ENCODE peak calls at places on chromosome 11, in six cellular contexts. One of them, this sample, is unnamed.

GRCh38 chr11:111819161-111820058 is 52.0 kb downstream of the ALG9 start:
- DNase-seq in bronchial epithelial cell: no peak
- DNase-seq in cardiac muscle cell: no peak
- DNase-seq in H1: no peak
- DNase-seq in psoas muscle: peak; percentile 37
- DNase-seq in heart right ventricle: no peak
- DNase-seq in this sample: no peak

GRCh38 chr11:122690292-122690691 is 34.8 kb downstream of the UBASH3B start:
- DNase-seq in bronchial epithelial cell: no peak
- DNase-seq in psoas muscle: no peak
- DNase-seq in cardiac muscle cell: no peak
- DNase-seq in heart right ventricle: no peak
- DNase-seq in H1: no peak
- DNase-seq in this sample: no peak

GRCh38 chr11:73308003-73308962 is at the start of gene ARHGEF17:
- DNase-seq in heart right ventricle: peak; percentile 82
- DNase-seq in cardiac muscle cell: peak; percentile 88
- DNase-seq in bronchial epithelial cell: peak; percentile 50
- DNase-seq in psoas muscle: peak; percentile 74
- DNase-seq in H1: no peak
- DNase-seq in this sample: peak; percentile 74

GRCh38 chr11:100876826-100877545 is 189.9 kb downstream of the ARHGAP42 start:
- DNase-seq in bronchial epithelial cell: peak; percentile 70
- DNase-seq in psoas muscle: no peak
- DNase-seq in heart right ventricle: no peak
- DNase-seq in H1: peak; percentile 21
- DNase-seq in cardiac muscle cell: no peak
- DNase-seq in this sample: no peak

GRCh38 chr11:13105237-13105844 is 96.2 kb downstream of the RASSF10 start:
- DNase-seq in cardiac muscle cell: no peak
- DNase-seq in bronchial epithelial cell: no peak
- DNase-seq in psoas muscle: peak; percentile 21
- DNase-seq in heart right ventricle: peak; percentile 23
- DNase-seq in H1: no peak
- DNase-seq in this sample: no peak

GRCh38 chr11:67119577-67120391 is 721 bp downstream of the KDM2A start:
- DNase-seq in heart right ventricle: peak; percentile 23
- DNase-seq in bronchial epithelial cell: no peak
- DNase-seq in H1: no peak
- DNase-seq in psoas muscle: peak; percentile 43
- DNase-seq in cardiac muscle cell: peak; percentile 46
- DNase-seq in this sample: peak; percentile 28

GRCh38 chr11:72971611-72972010 is 157.4 kb downstream of the ATG16L2 start:
- DNase-seq in psoas muscle: no peak
- DNase-seq in H1: no peak
- DNase-seq in bronchial epithelial cell: no peak
- DNase-seq in heart right ventricle: no peak
- DNase-seq in cardiac muscle cell: no peak
- DNase-seq in this sample: no peak

GRCh38 chr11:122784325-122785155 is 53.8 kb upstream of the CRTAM start:
- DNase-seq in H1: no peak
- DNase-seq in cardiac muscle cell: peak; percentile 16
- DNase-seq in bronchial epithelial cell: peak; percentile 79
- DNase-seq in heart right ventricle: no peak
- DNase-seq in psoas muscle: peak; percentile 25
- DNase-seq in this sample: no peak

GRCh38 chr11:104451193-104451592 is 287.2 kb upstream of the PDGFD start:
- DNase-seq in H1: no peak
- DNase-seq in cardiac muscle cell: peak; percentile 78
- DNase-seq in psoas muscle: no peak
- DNase-seq in heart right ventricle: peak; percentile 19
- DNase-seq in bronchial epithelial cell: no peak
- DNase-seq in this sample: no peak

GRCh38 chr11:85947431-85948272 is 92.5 kb downstream of the CCDC83 start:
- DNase-seq in H1: no peak
- DNase-seq in heart right ventricle: no peak
- DNase-seq in bronchial epithelial cell: peak; percentile 88
- DNase-seq in psoas muscle: no peak
- DNase-seq in cardiac muscle cell: no peak
- DNase-seq in this sample: no peak

GRCh38 chr11:58905141-58905715 is 34.1 kb upstream of the GLYATL1 start:
- DNase-seq in H1: no peak
- DNase-seq in heart right ventricle: peak; percentile 31
- DNase-seq in psoas muscle: peak; percentile 36
- DNase-seq in cardiac muscle cell: peak; percentile 45
- DNase-seq in bronchial epithelial cell: peak; percentile 23
- DNase-seq in this sample: peak; percentile 56

GRCh38 chr11:60378359-60378758 is at the start of gene MS4A7:
- DNase-seq in psoas muscle: peak; percentile 25
- DNase-seq in heart right ventricle: peak; percentile 20
- DNase-seq in bronchial epithelial cell: no peak
- DNase-seq in cardiac muscle cell: no peak
- DNase-seq in H1: no peak
- DNase-seq in this sample: no peak

GRCh38 chr11:1899100-1899499 is 7.4 kb upstream of the PRR33 start:
- DNase-seq in heart right ventricle: no peak
- DNase-seq in psoas muscle: no peak
- DNase-seq in bronchial epithelial cell: no peak
- DNase-seq in H1: no peak
- DNase-seq in cardiac muscle cell: no peak
- DNase-seq in this sample: no peak

GRCh38 chr11:1893581-1894359 is 2.1 kb upstream of the PRR33 start:
- DNase-seq in bronchial epithelial cell: no peak
- DNase-seq in cardiac muscle cell: no peak
- DNase-seq in heart right ventricle: no peak
- DNase-seq in psoas muscle: no peak
- DNase-seq in H1: no peak
- DNase-seq in this sample: no peak

GRCh38 chr11:1899686-1900085 is 8.0 kb upstream of the PRR33 start:
- DNase-seq in psoas muscle: no peak
- DNase-seq in H1: no peak
- DNase-seq in bronchial epithelial cell: no peak
- DNase-seq in cardiac muscle cell: no peak
- DNase-seq in heart right ventricle: no peak
- DNase-seq in this sample: no peak

GRCh38 chr11:1896468-1896867 is 4.8 kb upstream of the PRR33 start:
- DNase-seq in heart right ventricle: no peak
- DNase-seq in psoas muscle: no peak
- DNase-seq in bronchial epithelial cell: no peak
- DNase-seq in H1: no peak
- DNase-seq in cardiac muscle cell: no peak
- DNase-seq in this sample: no peak

GRCh38 chr11:1896895-1897294 is 5.2 kb upstream of the PRR33 start:
- DNase-seq in heart right ventricle: peak; percentile 14
- DNase-seq in psoas muscle: no peak
- DNase-seq in cardiac muscle cell: no peak
- DNase-seq in bronchial epithelial cell: no peak
- DNase-seq in H1: no peak
- DNase-seq in this sample: no peak
- TF ChIP-seq CTCF in heart right ventricle: no peak
- TF ChIP-seq CTCF in psoas muscle: no peak
- TF ChIP-seq CTCF in cardiac muscle cell: no peak
- TF ChIP-seq CTCF in bronchial epithelial cell: no peak
- TF ChIP-seq CTCF in H1: no peak
- TF ChIP-seq CTCF in this sample: no peak

DNA sequence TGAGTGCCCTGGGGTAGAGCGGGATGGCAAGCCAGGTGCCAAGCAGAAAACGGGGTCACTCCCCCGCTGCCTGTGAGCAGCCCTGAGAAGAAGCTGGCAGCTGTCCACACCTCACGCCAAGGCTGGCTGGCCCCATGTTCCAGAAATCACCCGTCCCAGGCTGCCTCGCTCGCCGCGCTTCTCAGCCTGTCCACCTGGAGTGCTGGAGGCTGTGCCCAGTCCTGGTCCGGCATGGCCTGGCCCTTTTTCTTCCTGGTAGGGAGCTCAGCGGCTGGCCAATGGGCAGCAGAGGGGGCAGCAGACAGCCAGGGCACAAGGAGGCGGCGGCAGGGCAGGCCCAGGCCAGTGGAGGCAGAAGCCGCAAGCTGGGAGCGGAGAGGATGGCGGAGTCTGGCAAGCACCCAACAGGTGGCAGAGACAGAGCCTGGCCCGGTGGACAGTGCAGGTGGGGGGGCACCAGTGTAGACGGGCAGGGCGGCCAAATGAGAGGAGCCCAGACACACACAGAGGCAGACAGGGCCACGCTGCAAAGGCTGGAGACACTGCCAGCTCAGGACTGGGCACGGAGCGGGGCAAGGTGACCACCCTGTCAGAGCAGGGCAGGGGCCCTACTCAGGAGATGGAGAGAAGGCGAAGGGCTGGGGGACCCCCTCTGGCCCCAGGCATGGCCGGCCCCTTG is 37.2 kb upstream of the TH start:
- DNase-seq in heart right ventricle: no peak
- DNase-seq in psoas muscle: no peak
- DNase-seq in H1: no peak
- DNase-seq in cardiac muscle cell: no peak
- DNase-seq in bronchial epithelial cell: peak; percentile 7
- DNase-seq in this sample: peak; percentile 2
- TF ChIP-seq CTCF in heart right ventricle: no peak
- TF ChIP-seq CTCF in psoas muscle: no peak
- TF ChIP-seq CTCF in H1: peak; percentile 25
- TF ChIP-seq CTCF in cardiac muscle cell: no peak
- TF ChIP-seq CTCF in bronchial epithelial cell: peak; percentile 19
- TF ChIP-seq CTCF in this sample: peak; percentile 19

GRCh38 chr11:36713715-36714114 is 115.7 kb upstream of the RAG2 start:
- DNase-seq in psoas muscle: no peak
- DNase-seq in bronchial epithelial cell: no peak
- DNase-seq in cardiac muscle cell: no peak
- DNase-seq in heart right ventricle: no peak
- DNase-seq in H1: no peak
- DNase-seq in this sample: no peak

DNA sequence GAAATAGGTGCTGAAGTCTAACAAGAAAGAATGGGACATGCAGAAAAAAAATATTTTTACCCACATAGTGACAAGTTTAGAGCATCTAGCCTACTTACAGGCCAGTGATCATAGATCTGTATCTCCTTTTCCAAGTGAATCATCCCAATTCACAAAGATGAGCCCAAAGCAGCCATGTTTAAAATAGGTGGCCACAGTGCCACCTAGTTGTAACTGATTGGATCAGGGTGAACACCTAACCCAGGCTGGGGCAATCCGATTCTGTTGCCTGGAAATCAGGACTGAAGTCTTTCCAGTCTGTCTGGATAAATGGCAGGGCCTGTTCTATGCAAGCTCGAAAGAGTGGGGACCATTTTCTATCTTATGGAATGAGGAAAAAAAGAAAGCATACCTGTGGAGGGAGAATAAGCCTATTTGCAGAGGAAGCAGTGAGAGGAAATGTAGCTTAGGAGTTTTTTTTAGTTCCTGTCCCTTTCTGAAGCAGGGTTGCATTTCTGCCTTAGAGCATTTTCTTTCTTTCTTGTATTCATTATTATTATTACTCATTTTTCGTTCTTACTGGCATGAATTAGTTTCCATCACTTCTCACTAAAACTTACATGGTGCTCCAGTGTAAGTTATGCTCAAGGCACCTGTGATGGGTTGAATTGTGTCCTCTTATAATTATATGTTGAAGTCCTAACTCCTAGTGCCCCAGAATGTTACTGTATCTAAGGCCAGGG is 113.2 kb upstream of the RAG2 start:
- DNase-seq in heart right ventricle: no peak
- DNase-seq in H1: no peak
- DNase-seq in psoas muscle: no peak
- DNase-seq in cardiac muscle cell: no peak
- DNase-seq in bronchial epithelial cell: peak; percentile 4
- DNase-seq in this sample: no peak
- TF ChIP-seq CTCF in heart right ventricle: no peak
- TF ChIP-seq CTCF in H1: peak; percentile 13
- TF ChIP-seq CTCF in psoas muscle: no peak
- TF ChIP-seq CTCF in cardiac muscle cell: no peak
- TF ChIP-seq CTCF in bronchial epithelial cell: peak; percentile 22
- TF ChIP-seq CTCF in this sample: no peak

GRCh38 chr11:35011389-35011788 is 95.0 kb downstream of the PDHX start:
- DNase-seq in psoas muscle: no peak
- DNase-seq in heart right ventricle: no peak
- DNase-seq in cardiac muscle cell: no peak
- DNase-seq in bronchial epithelial cell: peak; percentile 74
- DNase-seq in H1: no peak
- DNase-seq in this sample: no peak

GRCh38 chr11:35011944-35012343 is 95.5 kb downstream of the PDHX start:
- DNase-seq in heart right ventricle: no peak
- DNase-seq in bronchial epithelial cell: no peak
- DNase-seq in H1: no peak
- DNase-seq in psoas muscle: no peak
- DNase-seq in cardiac muscle cell: no peak
- DNase-seq in this sample: no peak

GRCh38 chr11:35009191-35009940 is 92.9 kb downstream of the PDHX start:
- DNase-seq in heart right ventricle: no peak
- DNase-seq in cardiac muscle cell: no peak
- DNase-seq in psoas muscle: no peak
- DNase-seq in H1: no peak
- DNase-seq in bronchial epithelial cell: peak; percentile 95
- DNase-seq in this sample: no peak

GRCh38 chr11:35009941-35010337 is 93.5 kb downstream of the PDHX start:
- DNase-seq in heart right ventricle: no peak
- DNase-seq in cardiac muscle cell: no peak
- DNase-seq in bronchial epithelial cell: peak; percentile 27
- DNase-seq in psoas muscle: no peak
- DNase-seq in H1: no peak
- DNase-seq in this sample: no peak

GRCh38 chr11:35010656-35011055 is 94.2 kb downstream of the PDHX start:
- DNase-seq in cardiac muscle cell: no peak
- DNase-seq in H1: no peak
- DNase-seq in bronchial epithelial cell: no peak
- DNase-seq in psoas muscle: no peak
- DNase-seq in heart right ventricle: no peak
- DNase-seq in this sample: no peak
- TF ChIP-seq CTCF in cardiac muscle cell: no peak
- TF ChIP-seq CTCF in H1: peak; percentile 13
- TF ChIP-seq CTCF in bronchial epithelial cell: no peak
- TF ChIP-seq CTCF in psoas muscle: no peak
- TF ChIP-seq CTCF in heart right ventricle: no peak
- TF ChIP-seq CTCF in this sample: no peak

GRCh38 chr11:43579919-43580276 is 100.6 kb upstream of the HSD17B12 start:
- DNase-seq in bronchial epithelial cell: no peak
- DNase-seq in heart right ventricle: no peak
- DNase-seq in cardiac muscle cell: no peak
- DNase-seq in H1: no peak
- DNase-seq in psoas muscle: no peak
- DNase-seq in this sample: no peak

GRCh38 chr11:43579171-43579918 is 101.2 kb upstream of the HSD17B12 start:
- DNase-seq in cardiac muscle cell: peak; percentile 74
- DNase-seq in bronchial epithelial cell: peak; percentile 35
- DNase-seq in psoas muscle: no peak
- DNase-seq in H1: no peak
- DNase-seq in heart right ventricle: no peak
- DNase-seq in this sample: no peak

GRCh38 chr11:43581370-43582023 is 99.0 kb upstream of the HSD17B12 start:
- DNase-seq in cardiac muscle cell: no peak
- DNase-seq in bronchial epithelial cell: no peak
- DNase-seq in H1: no peak
- DNase-seq in heart right ventricle: no peak
- DNase-seq in psoas muscle: no peak
- DNase-seq in this sample: no peak

GRCh38 chr11:43582024-43582836 is 98.3 kb upstream of the HSD17B12 start:
- DNase-seq in bronchial epithelial cell: no peak
- DNase-seq in H1: no peak
- DNase-seq in psoas muscle: no peak
- DNase-seq in heart right ventricle: no peak
- DNase-seq in cardiac muscle cell: no peak
- DNase-seq in this sample: no peak

GRCh38 chr11:43580735-43581369 is 99.7 kb upstream of the HSD17B12 start:
- DNase-seq in cardiac muscle cell: peak; percentile 56
- DNase-seq in H1: no peak
- DNase-seq in psoas muscle: no peak
- DNase-seq in bronchial epithelial cell: no peak
- DNase-seq in heart right ventricle: no peak
- DNase-seq in this sample: no peak
- TF ChIP-seq CTCF in cardiac muscle cell: no peak
- TF ChIP-seq CTCF in H1: no peak
- TF ChIP-seq CTCF in psoas muscle: no peak
- TF ChIP-seq CTCF in bronchial epithelial cell: no peak
- TF ChIP-seq CTCF in heart right ventricle: no peak
- TF ChIP-seq CTCF in this sample: no peak

This sample was measured in neural crest cell.